ENCODE peak calls at places on chromosomes 16 and 17, in four cellular contexts. E is body of pancreas, X is tibial artery, P is mucosa of descending colon. M is an unnamed sample.

GRCh38 chr16:48101069-48101674 is 54.6 kb downstream of the ABCC12 start:
- DNase-seq in E (peak), X (no peak), P (no peak), M (no peak)

GRCh38 chr17:2948721-2949468 is 114.5 kb downstream of the OR1D5 start:
- DNase-seq in E (no peak), X (peak), P (no peak), M (no peak)

GRCh38 chr17:68972119-68972704 is 17.0 kb upstream of the ABCA8 start:
- DNase-seq in E (no peak), X (no peak), P (peak), M (no peak)

GRCh38 chr16:11576427-11577289 is 10.1 kb downstream of the LITAF start:
- DNase-seq in E (no peak), X (no peak), P (no peak), M (no peak)

GRCh38 chr17:39239640-39240314 is 14.0 kb upstream of the STAC2 start:
- DNase-seq in E (peak), X (peak), P (peak), M (no peak)

GRCh38 chr16:12575288-12575687 is 228.4 kb downstream of the CPPED1 start:
- DNase-seq in E (no peak), X (no peak), P (no peak), M (no peak)

GRCh38 chr16:81463296-81463890 is 18.8 kb downstream of the CMIP start:
- DNase-seq in E (no peak), X (no peak), P (no peak), M (no peak)

GRCh38 chr17:81309859-81310839 is 15.0 kb upstream of the SLC38A10 start:
- DNase-seq in E (no peak), X (no peak), P (no peak), M (no peak)

GRCh38 chr17:41735744-41736143 is 1.3 kb upstream of the HAP1 start:
- DNase-seq in E (no peak), X (no peak), P (no peak), M (no peak)

GRCh38 chr17:60107526-60108257 is 29.0 kb upstream of the HEATR6 start:
- DNase-seq in E (no peak), X (no peak), P (no peak), M (no peak)

GRCh38 chr16:76976101-76976500 is 214.9 kb upstream of the MON1B start:
- DNase-seq in E (no peak), X (no peak), P (no peak), M (no peak)

GRCh38 chr17:40320771-40321501 is 12.0 kb downstream of the RARA start:
- DNase-seq in E (no peak), X (peak), P (no peak), M (no peak)

GRCh38 chr17:50059759-50060273 is 3.9 kb downstream of the ITGA3 start:
- DNase-seq in E (peak), X (peak), P (no peak), M (peak)

GRCh38 chr17:20154601-20155000 is 145.4 kb downstream of the SPECC1 start:
- DNase-seq in E (no peak), X (no peak), P (no peak), M (no peak)

GRCh38 chr17:1905190-1905919 is 75.5 kb downstream of the RPA1 start:
- DNase-seq in E (no peak), X (no peak), P (no peak), M (no peak)

GRCh38 chr16:8966781-8967436 is 3.2 kb upstream of the USP7 start:
- DNase-seq in E (no peak), X (no peak), P (peak), M (no peak)

GRCh38 chr17:77886387-77886728 is 72.1 kb upstream of the TNRC6C start:
- DNase-seq in E (no peak), X (no peak), P (no peak), M (no peak)

GRCh38 chr16:30998852-30999761 is 11.3 kb downstream of the STX1B start:
- DNase-seq in E (no peak), X (no peak), P (no peak), M (peak)

GRCh38 chr17:49388290-49388640 is 26.2 kb upstream of the ZNF652 start:
- DNase-seq in E (no peak), X (no peak), P (no peak), M (no peak)

GRCh38 chr17:64679710-64680216 is 17.7 kb upstream of the SMURF2 start:
- DNase-seq in E (no peak), X (no peak), P (no peak), M (peak)

GRCh38 chr17:37642706-37643105 is 540 bp downstream of the DDX52 start:
- DNase-seq in E (no peak), X (no peak), P (no peak), M (no peak)

GRCh38 chr17:32370426-32370825 is 20.5 kb downstream of the ZNF207 start:
- DNase-seq in E (no peak), X (no peak), P (no peak), M (no peak)

GRCh38 chr17:80705988-80706387 is 161.3 kb downstream of the RPTOR start:
- DNase-seq in E (no peak), X (no peak), P (no peak), M (no peak)

GRCh38 chr17:21397341-21398050 is 21.3 kb downstream of the KCNJ12 start:
- DNase-seq in E (no peak), X (peak), P (no peak), M (no peak)

GRCh38 chr16:28845173-28846079 is 722 bp downstream of the TUFM start:
- DNase-seq in E (peak), X (no peak), P (peak), M (no peak)

GRCh38 chr16:89040391-89040790 is 53.3 kb upstream of the ACSF3 start:
- DNase-seq in E (no peak), X (no peak), P (no peak), M (no peak)

GRCh38 chr17:21252875-21253645 is at the start of gene NATD1:
- DNase-seq in E (peak), X (peak), P (peak), M (peak)

GRCh38 chr16:87608400-87608985 is 6.2 kb downstream of the JPH3 start:
- DNase-seq in E (peak), X (peak), P (peak), M (no peak)

GRCh38 chr17:151004-151403 is 13.6 kb downstream of the SCGB1C2 start:
- DNase-seq in E (no peak), X (no peak), P (no peak), M (no peak)

GRCh38 chr16:83159049-83159448 is 532.3 kb downstream of the CDH13 start:
- DNase-seq in E (no peak), X (no peak), P (no peak), M (no peak)

GRCh38 chr17:60039096-60039495 is 39.6 kb downstream of the HEATR6 start:
- DNase-seq in E (no peak), X (no peak), P (no peak), M (no peak)

GRCh38 chr17:44978807-44979206 is 10.7 kb upstream of the C1QL1 start:
- DNase-seq in E (no peak), X (no peak), P (no peak), M (no peak)

GRCh38 chr17:44979426-44980273 is 11.5 kb upstream of the C1QL1 start:
- DNase-seq in E (no peak), X (no peak), P (peak), M (no peak)

GRCh38 chr17:44976198-44976597 is 8.1 kb upstream of the C1QL1 start:
- DNase-seq in E (no peak), X (no peak), P (no peak), M (no peak)

GRCh38 chr17:44977740-44978584 is 9.9 kb upstream of the C1QL1 start:
- DNase-seq in E (no peak), X (no peak), P (no peak), M (no peak)

DNA sequence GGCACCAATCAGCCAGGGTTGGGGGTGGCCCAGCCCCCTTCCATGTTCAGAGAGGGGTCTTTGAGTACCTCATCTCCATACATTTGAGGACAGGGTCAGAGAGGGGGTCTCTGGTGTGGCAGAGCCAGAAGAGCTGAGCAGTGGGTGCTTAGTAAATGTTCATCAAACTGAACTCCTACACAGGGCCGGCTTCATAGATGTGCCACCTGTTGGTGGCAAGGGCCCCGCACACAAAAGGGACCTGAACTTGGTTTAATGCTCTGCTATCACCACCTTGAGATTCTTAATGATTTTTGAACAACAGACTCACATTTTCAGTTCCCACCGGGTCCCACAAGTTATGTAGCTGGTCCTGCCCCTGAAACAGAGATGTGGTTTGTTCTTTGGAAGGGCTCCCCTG is 9.0 kb upstream of the C1QL1 start:
- DNase-seq in E (no peak), X (no peak), P (no peak), M (no peak)
- TF ChIP-seq CTCF in E (no peak), X (no peak), P (no peak), M (no peak)

GRCh38 chr17:12342609-12343248 is 322.1 kb downstream of the MAP2K4 start:
- DNase-seq in E (no peak), X (no peak), P (peak), M (no peak)
- TF ChIP-seq CTCF in E (peak), X (no peak), P (no peak), M (peak)

GRCh38 chr17:44082206-44082605 is 11.7 kb downstream of the G6PC3 start:
- DNase-seq in E (no peak), X (no peak), P (no peak), M (no peak)

GRCh38 chr17:44084921-44085320 is 14.4 kb downstream of the G6PC3 start:
- DNase-seq in E (no peak), X (no peak), P (no peak), M (no peak)

GRCh38 chr17:44083250-44083849 is 12.8 kb downstream of the G6PC3 start:
- DNase-seq in E (no peak), X (no peak), P (no peak), M (no peak)

GRCh38 chr17:44081681-44082080 is 11.1 kb downstream of the G6PC3 start:
- DNase-seq in E (no peak), X (no peak), P (no peak), M (no peak)

GRCh38 chr17:44084131-44084538 is 13.6 kb downstream of the G6PC3 start:
- DNase-seq in E (no peak), X (no peak), P (peak), M (no peak)
- TF ChIP-seq CTCF in E (no peak), X (no peak), P (no peak), M (peak)

GRCh38 chr16:70508752-70509151 is 14.6 kb downstream of the COG4 start:
- DNase-seq in E (no peak), X (no peak), P (no peak), M (no peak)
- TF ChIP-seq CTCF in E (no peak), X (no peak), P (no peak), M (no peak)

GRCh38 chr16:55655381-55655708 is 443 bp upstream of the SLC6A2 start:
- DNase-seq in E (no peak), X (no peak), P (no peak), M (no peak)

GRCh38 chr16:55656695-55657092 is 906 bp downstream of the SLC6A2 start:
- DNase-seq in E (no peak), X (no peak), P (no peak), M (peak)

GRCh38 chr16:55657616-55658015 is 1.8 kb downstream of the SLC6A2 start:
- DNase-seq in E (no peak), X (no peak), P (no peak), M (no peak)

GRCh38 chr16:55653106-55653505 is 2.7 kb upstream of the SLC6A2 start:
- DNase-seq in E (no peak), X (no peak), P (no peak), M (no peak)

DNA sequence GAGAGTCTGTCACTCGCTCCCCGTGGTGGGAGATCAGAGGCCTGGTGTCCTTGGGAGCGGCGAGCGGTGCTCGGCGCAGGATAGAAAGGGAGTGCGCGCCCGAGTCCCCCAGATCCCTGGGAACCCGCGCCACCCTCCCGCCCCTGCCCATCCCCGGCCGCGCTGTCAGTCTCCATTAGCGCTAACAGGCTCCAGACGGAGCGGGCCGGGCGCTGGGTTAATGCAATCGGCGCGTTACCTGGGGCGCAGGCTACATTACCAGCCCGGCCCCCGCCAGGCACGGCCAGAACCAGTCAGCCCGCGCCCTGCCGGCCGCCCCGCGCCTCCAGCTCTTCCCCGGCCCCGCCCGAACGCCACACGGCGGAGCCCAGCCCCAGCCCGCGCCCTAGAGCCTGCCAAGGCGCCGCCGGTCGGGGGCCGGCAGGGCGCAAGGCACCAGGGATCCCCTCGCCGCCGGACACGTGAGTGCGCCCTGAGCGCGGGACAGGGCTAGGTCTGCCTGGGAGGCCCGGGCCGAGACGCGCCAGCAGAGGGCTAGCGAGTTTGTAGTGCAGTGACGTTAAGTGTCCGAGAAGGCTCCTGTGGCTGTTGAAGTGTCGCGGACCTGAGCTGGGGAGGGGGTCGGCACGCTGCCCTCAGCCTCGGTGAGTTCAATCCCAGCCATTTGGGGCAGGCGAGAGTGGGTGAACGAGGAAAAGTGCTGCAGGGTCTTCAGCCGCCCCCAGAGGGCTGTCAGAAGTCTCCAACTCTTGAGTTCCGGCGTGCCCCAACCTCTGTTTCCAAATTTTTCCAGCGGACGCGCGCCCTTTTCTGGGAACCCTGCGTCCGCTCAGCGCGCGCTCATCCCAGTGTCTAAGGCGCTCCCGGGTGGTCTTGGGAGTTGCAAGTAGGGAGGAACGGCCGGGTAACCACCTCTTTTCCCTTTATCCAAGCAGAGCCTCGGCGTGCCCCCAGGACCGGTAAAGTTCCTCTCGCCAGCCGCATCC is at the start of gene SLC6A2:
- DNase-seq in E (no peak), X (no peak), P (no peak), M (no peak)
- TF ChIP-seq CTCF in E (no peak), X (no peak), P (no peak), M (no peak)

GRCh38 chr17:61895391-61895790 is 32.1 kb upstream of the BRIP1 start:
- DNase-seq in E (no peak), X (no peak), P (no peak), M (no peak)
- TF ChIP-seq CTCF in E (no peak), X (no peak), P (no peak), M (no peak)

DNA sequence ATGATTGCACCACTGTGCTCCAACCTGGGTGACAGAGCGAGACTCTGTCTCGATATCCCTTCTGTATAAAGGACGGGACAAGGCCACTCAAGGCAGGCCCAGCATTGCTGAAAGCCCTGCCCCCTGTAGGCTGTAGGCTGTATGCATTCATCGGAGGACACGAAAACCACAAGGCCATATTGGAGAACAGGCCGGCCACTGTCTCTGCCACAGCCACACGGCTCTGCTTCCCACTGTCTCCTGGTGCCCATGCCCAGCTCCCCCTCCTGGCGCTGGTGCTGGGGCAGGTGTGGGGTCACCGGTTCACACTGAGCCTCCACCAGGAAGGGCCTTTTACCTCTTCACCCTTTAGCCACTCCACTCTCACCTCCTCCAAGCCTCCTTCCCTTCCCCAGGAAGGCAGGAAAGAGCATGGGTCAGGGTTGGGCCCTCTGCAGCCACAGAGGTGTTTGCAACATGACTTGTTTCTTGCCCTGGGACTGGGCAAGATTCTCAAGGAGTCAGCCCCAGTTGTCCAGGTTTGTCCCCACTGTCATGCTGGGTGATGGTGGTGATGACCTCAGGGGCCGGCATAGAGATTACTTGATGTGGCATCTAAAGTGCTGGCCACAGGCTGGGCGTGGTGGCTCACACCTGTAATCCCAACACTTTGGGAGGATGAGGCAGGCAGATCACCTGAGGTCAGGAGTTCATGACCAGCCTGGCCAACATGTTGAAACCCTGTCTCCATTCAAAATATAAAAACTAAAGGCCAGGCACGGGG is 5.3 kb upstream of the NTN3 start:
- DNase-seq in E (no peak), X (no peak), P (no peak), M (no peak)
- TF ChIP-seq CTCF in E (no peak), X (no peak), P (no peak), M (no peak)

GRCh38 chr17:57256708-57257112 is 387 bp downstream of the MSI2 start:
- DNase-seq in E (peak), X (no peak), P (peak), M (peak)

GRCh38 chr17:57257213-57257873 is 1.0 kb downstream of the MSI2 start:
- DNase-seq in E (no peak), X (no peak), P (peak), M (no peak)

GRCh38 chr17:57255182-57255775 is 1.0 kb upstream of the MSI2 start:
- DNase-seq in E (no peak), X (no peak), P (no peak), M (no peak)

GRCh38 chr17:57257911-57258885 is 1.9 kb downstream of the MSI2 start:
- DNase-seq in E (no peak), X (no peak), P (peak), M (no peak)

DNA sequence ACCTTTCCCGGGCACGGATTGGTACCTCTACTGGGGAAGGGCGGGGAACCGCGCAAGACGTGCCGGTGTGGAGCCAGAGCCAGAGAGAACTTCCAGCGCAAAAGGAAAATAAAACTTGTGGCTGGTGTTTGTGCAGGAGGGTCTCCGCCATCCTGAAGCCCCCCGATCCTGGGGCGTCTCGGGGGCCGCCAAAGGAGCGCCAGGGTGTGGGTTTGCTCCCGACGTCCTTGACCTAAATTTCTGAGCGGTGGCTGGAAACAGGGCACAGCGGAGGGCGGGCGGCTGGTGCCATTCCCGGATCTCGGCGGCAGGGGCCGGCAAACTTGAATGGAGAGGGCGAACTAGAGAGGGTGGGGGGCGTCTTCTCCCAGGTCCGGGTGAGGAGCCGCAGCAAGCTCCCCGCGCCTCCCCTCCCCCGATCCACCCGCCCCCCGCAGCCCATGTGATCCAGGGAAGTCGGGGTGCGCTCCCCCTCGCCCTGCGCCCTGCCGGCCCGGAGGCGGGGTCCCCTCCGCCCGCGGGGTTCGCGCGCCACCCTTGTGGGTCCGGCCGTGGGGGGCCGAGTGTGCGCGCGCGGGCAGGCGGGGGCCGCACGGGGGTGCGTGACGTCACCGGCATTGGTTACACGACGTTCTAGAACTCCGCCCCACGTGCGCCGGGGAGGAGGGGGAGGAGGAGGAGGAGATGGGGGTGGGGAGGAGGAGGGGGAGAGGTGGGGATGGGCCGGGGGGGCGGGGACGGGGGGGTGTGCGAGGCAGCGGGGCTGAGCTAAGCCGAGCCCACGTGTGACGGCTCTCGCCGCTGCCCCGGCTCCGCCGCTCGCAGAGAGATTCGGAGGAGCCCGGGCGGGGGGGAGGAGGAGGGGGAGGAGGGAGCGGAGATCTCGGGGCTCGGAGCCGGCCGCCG is at the start of gene MSI2:
- DNase-seq in E (peak), X (peak), P (peak), M (peak)
- TF ChIP-seq CTCF in E (no peak), X (no peak), P (no peak), M (no peak)